ENCODE peak calls at places on chromosomes 11 and 22, in five cellular contexts. One of them, this sample, is unnamed.
A peak's percentile ranks its signal among the peaks of the same experiment; 100 is the strongest.

GRCh38 chr11:121539000-121539399 is 86.2 kb upstream of the SORL1-AS1 start:
- DNase-seq in ascending aorta: no peak
- DNase-seq in AG09309: no peak
- DNase-seq in T-helper 17 cell: no peak
- DNase-seq in NCI-H1092 treated with DMSO at 0.1 percent for 48 hours: no peak
- DNase-seq in this sample: no peak

GRCh38 chr11:93000511-93001476 is 31.3 kb downstream of the MTNR1B start:
- DNase-seq in ascending aorta: no peak
- DNase-seq in AG09309: peak; percentile 56
- DNase-seq in T-helper 17 cell: no peak
- DNase-seq in NCI-H1092 treated with DMSO at 0.1 percent for 48 hours: no peak
- DNase-seq in this sample: no peak

GRCh38 chr11:65917077-65917433 is 1.8 kb downstream of the C11orf68 start:
- DNase-seq in ascending aorta: no peak
- DNase-seq in AG09309: no peak
- DNase-seq in T-helper 17 cell: no peak
- DNase-seq in NCI-H1092 treated with DMSO at 0.1 percent for 48 hours: no peak
- DNase-seq in this sample: no peak

GRCh38 chr22:19943665-19944026 is 2.0 kb upstream of the TXNRD2 start:
- DNase-seq in ascending aorta: no peak
- DNase-seq in AG09309: peak; percentile 55
- DNase-seq in T-helper 17 cell: no peak
- DNase-seq in NCI-H1092 treated with DMSO at 0.1 percent for 48 hours: no peak
- DNase-seq in this sample: peak; percentile 31

GRCh38 chr11:69319255-69320106 is 25.5 kb downstream of the MYEOV start:
- DNase-seq in ascending aorta: peak; percentile 57
- DNase-seq in AG09309: no peak
- DNase-seq in T-helper 17 cell: no peak
- DNase-seq in NCI-H1092 treated with DMSO at 0.1 percent for 48 hours: no peak
- DNase-seq in this sample: no peak

GRCh38 chr22:32621656-32622003 is 147.0 kb downstream of the FBXO7 start:
- DNase-seq in ascending aorta: no peak
- DNase-seq in AG09309: no peak
- DNase-seq in T-helper 17 cell: no peak
- DNase-seq in NCI-H1092 treated with DMSO at 0.1 percent for 48 hours: no peak
- DNase-seq in this sample: no peak

GRCh38 chr11:7348432-7349298 is 97.0 kb downstream of the SYT9 start:
- DNase-seq in ascending aorta: no peak
- DNase-seq in AG09309: no peak
- DNase-seq in T-helper 17 cell: no peak
- DNase-seq in NCI-H1092 treated with DMSO at 0.1 percent for 48 hours: no peak
- DNase-seq in this sample: no peak

GRCh38 chr11:73344191-73344607 is 32.0 kb upstream of the RELT start:
- DNase-seq in ascending aorta: no peak
- DNase-seq in AG09309: no peak
- DNase-seq in T-helper 17 cell: no peak
- DNase-seq in NCI-H1092 treated with DMSO at 0.1 percent for 48 hours: peak; percentile 43
- DNase-seq in this sample: no peak

GRCh38 chr11:12149672-12150225 is 39.4 kb downstream of the MICAL2 start:
- DNase-seq in ascending aorta: no peak
- DNase-seq in AG09309: no peak
- DNase-seq in T-helper 17 cell: no peak
- DNase-seq in NCI-H1092 treated with DMSO at 0.1 percent for 48 hours: no peak
- DNase-seq in this sample: no peak

GRCh38 chr11:67120456-67120855 is 1.4 kb downstream of the KDM2A start:
- DNase-seq in ascending aorta: no peak
- DNase-seq in AG09309: no peak
- DNase-seq in T-helper 17 cell: no peak
- DNase-seq in NCI-H1092 treated with DMSO at 0.1 percent for 48 hours: no peak
- DNase-seq in this sample: no peak

GRCh38 chr11:77799338-77799737 is 21.2 kb downstream of the RSF1 start:
- DNase-seq in ascending aorta: no peak
- DNase-seq in AG09309: no peak
- DNase-seq in T-helper 17 cell: no peak
- DNase-seq in NCI-H1092 treated with DMSO at 0.1 percent for 48 hours: no peak
- DNase-seq in this sample: no peak

GRCh38 chr11:116613201-116613910 is 159.4 kb downstream of the BUD13 start:
- DNase-seq in ascending aorta: peak; percentile 56
- DNase-seq in AG09309: no peak
- DNase-seq in T-helper 17 cell: no peak
- DNase-seq in NCI-H1092 treated with DMSO at 0.1 percent for 48 hours: peak; percentile 45
- DNase-seq in this sample: no peak

GRCh38 chr11:118889796-118890195 is 6.1 kb downstream of the CXCR5 start:
- DNase-seq in ascending aorta: peak; percentile 95
- DNase-seq in AG09309: peak; percentile 51
- DNase-seq in T-helper 17 cell: no peak
- DNase-seq in NCI-H1092 treated with DMSO at 0.1 percent for 48 hours: no peak
- DNase-seq in this sample: no peak

GRCh38 chr11:76783901-76784813 is 1.0 kb downstream of the TSKU start:
- DNase-seq in ascending aorta: peak; percentile 85
- DNase-seq in AG09309: no peak
- DNase-seq in T-helper 17 cell: no peak
- DNase-seq in NCI-H1092 treated with DMSO at 0.1 percent for 48 hours: no peak
- DNase-seq in this sample: peak; percentile 87

GRCh38 chr11:62830904-62831519 is 839 bp downstream of the STX5 start:
- DNase-seq in ascending aorta: no peak
- DNase-seq in AG09309: no peak
- DNase-seq in T-helper 17 cell: no peak
- DNase-seq in NCI-H1092 treated with DMSO at 0.1 percent for 48 hours: no peak
- DNase-seq in this sample: peak; percentile 34

GRCh38 chr22:46013460-46014416 is 36.8 kb upstream of the WNT7B start:
- DNase-seq in ascending aorta: peak; percentile 97
- DNase-seq in AG09309: peak; percentile 85
- DNase-seq in T-helper 17 cell: peak; percentile 66
- DNase-seq in NCI-H1092 treated with DMSO at 0.1 percent for 48 hours: no peak
- DNase-seq in this sample: peak; percentile 98

GRCh38 chr11:71551711-71552110 is 3.5 kb downstream of the KRTAP5-9 start:
- DNase-seq in ascending aorta: no peak
- DNase-seq in AG09309: no peak
- DNase-seq in T-helper 17 cell: no peak
- DNase-seq in NCI-H1092 treated with DMSO at 0.1 percent for 48 hours: no peak
- DNase-seq in this sample: no peak

GRCh38 chr11:37394236-37394870 is 796.3 kb upstream of the RAG2 start:
- DNase-seq in ascending aorta: no peak
- DNase-seq in AG09309: no peak
- DNase-seq in T-helper 17 cell: no peak
- DNase-seq in NCI-H1092 treated with DMSO at 0.1 percent for 48 hours: no peak
- DNase-seq in this sample: no peak

GRCh38 chr11:119660166-119660720 is 68.8 kb downstream of the NECTIN1 start:
- DNase-seq in ascending aorta: no peak
- DNase-seq in AG09309: no peak
- DNase-seq in T-helper 17 cell: no peak
- DNase-seq in NCI-H1092 treated with DMSO at 0.1 percent for 48 hours: no peak
- DNase-seq in this sample: no peak

GRCh38 chr11:66106786-66107599 is 36.9 kb downstream of the PACS1 start:
- DNase-seq in ascending aorta: no peak
- DNase-seq in AG09309: no peak
- DNase-seq in T-helper 17 cell: no peak
- DNase-seq in NCI-H1092 treated with DMSO at 0.1 percent for 48 hours: no peak
- DNase-seq in this sample: no peak

GRCh38 chr11:126305699-126306098 is 1.8 kb downstream of the DCPS start:
- DNase-seq in ascending aorta: no peak
- DNase-seq in AG09309: no peak
- DNase-seq in T-helper 17 cell: no peak
- DNase-seq in NCI-H1092 treated with DMSO at 0.1 percent for 48 hours: no peak
- DNase-seq in this sample: no peak

GRCh38 chr11:45319077-45319476 is 32.9 kb upstream of the SYT13 start:
- DNase-seq in ascending aorta: no peak
- DNase-seq in AG09309: no peak
- DNase-seq in T-helper 17 cell: no peak
- DNase-seq in NCI-H1092 treated with DMSO at 0.1 percent for 48 hours: no peak
- DNase-seq in this sample: no peak

GRCh38 chr11:102386376-102386775 is 39.4 kb downstream of the BIRC2 start:
- DNase-seq in ascending aorta: no peak
- DNase-seq in AG09309: no peak
- DNase-seq in T-helper 17 cell: no peak
- DNase-seq in NCI-H1092 treated with DMSO at 0.1 percent for 48 hours: no peak
- DNase-seq in this sample: no peak

GRCh38 chr11:110196241-110196754 is 100.1 kb downstream of the RDX start:
- DNase-seq in ascending aorta: no peak
- DNase-seq in AG09309: no peak
- DNase-seq in T-helper 17 cell: no peak
- DNase-seq in NCI-H1092 treated with DMSO at 0.1 percent for 48 hours: no peak
- DNase-seq in this sample: no peak

GRCh38 chr11:42778193-42778592 is 533.6 kb upstream of the API5 start:
- DNase-seq in ascending aorta: no peak
- DNase-seq in AG09309: no peak
- DNase-seq in T-helper 17 cell: no peak
- DNase-seq in NCI-H1092 treated with DMSO at 0.1 percent for 48 hours: no peak
- DNase-seq in this sample: no peak

GRCh38 chr22:40668611-40669390 is 10.5 kb upstream of the MCHR1 start:
- DNase-seq in ascending aorta: no peak
- DNase-seq in AG09309: peak; percentile 85
- DNase-seq in T-helper 17 cell: no peak
- DNase-seq in NCI-H1092 treated with DMSO at 0.1 percent for 48 hours: no peak
- DNase-seq in this sample: no peak

GRCh38 chr11:83617671-83618070 is 331.5 kb upstream of the CCDC90B start:
- DNase-seq in ascending aorta: no peak
- DNase-seq in AG09309: no peak
- DNase-seq in T-helper 17 cell: no peak
- DNase-seq in NCI-H1092 treated with DMSO at 0.1 percent for 48 hours: no peak
- DNase-seq in this sample: no peak

GRCh38 chr11:12137005-12137690 is 26.8 kb downstream of the MICAL2 start:
- DNase-seq in ascending aorta: no peak
- DNase-seq in AG09309: no peak
- DNase-seq in T-helper 17 cell: no peak
- DNase-seq in NCI-H1092 treated with DMSO at 0.1 percent for 48 hours: no peak
- DNase-seq in this sample: peak; percentile 53

GRCh38 chr11:83272627-83273026 is 13.5 kb downstream of the CCDC90B start:
- DNase-seq in ascending aorta: no peak
- DNase-seq in AG09309: no peak
- DNase-seq in T-helper 17 cell: no peak
- DNase-seq in NCI-H1092 treated with DMSO at 0.1 percent for 48 hours: no peak
- DNase-seq in this sample: no peak

GRCh38 chr11:81497202-81497804 is 1236.4 kb downstream of the FAM181B start:
- DNase-seq in ascending aorta: no peak
- DNase-seq in AG09309: no peak
- DNase-seq in T-helper 17 cell: no peak
- DNase-seq in NCI-H1092 treated with DMSO at 0.1 percent for 48 hours: peak; percentile 31
- DNase-seq in this sample: no peak

GRCh38 chr11:9687736-9688494 is 24.0 kb downstream of the SWAP70 start:
- DNase-seq in ascending aorta: no peak
- DNase-seq in AG09309: no peak
- DNase-seq in T-helper 17 cell: no peak
- DNase-seq in NCI-H1092 treated with DMSO at 0.1 percent for 48 hours: no peak
- DNase-seq in this sample: peak; percentile 35

GRCh38 chr11:61171907-61172306 is 10.7 kb upstream of the VPS37C start:
- DNase-seq in ascending aorta: no peak
- DNase-seq in AG09309: no peak
- DNase-seq in T-helper 17 cell: no peak
- DNase-seq in NCI-H1092 treated with DMSO at 0.1 percent for 48 hours: no peak
- DNase-seq in this sample: no peak